ENCODE peak calls at places on chromosome 17, in four cellular contexts. A, N, B and H are unnamed samples.

GRCh38 chr17:9484789-9485188 is 90.8 kb downstream of the STX8 start:
- DNase-seq in A (no peak), N (no peak), B (no peak), H (no peak)

GRCh38 chr17:50593321-50593720 is 32.8 kb downstream of the CACNA1G start:
- DNase-seq in A (no peak), N (no peak), B (no peak), H (peak; percentile 83)

GRCh38 chr17:42459983-42460300 is 1.3 kb downstream of the ATP6V0A1 start:
- DNase-seq in A (peak; percentile 26), N (no peak), B (no peak), H (no peak)

GRCh38 chr17:64378890-64379354 is 11.7 kb downstream of the PECAM1 start:
- DNase-seq in A (peak; percentile 51), N (peak; percentile 11), B (no peak), H (no peak)

GRCh38 chr17:81426676-81427445 is 31.6 kb downstream of the BAHCC1 start:
- DNase-seq in A (no peak), N (no peak), B (no peak), H (no peak)

GRCh38 chr17:69188796-69189195 is 39.8 kb downstream of the ABCA10 start:
- DNase-seq in A (no peak), N (no peak), B (no peak), H (no peak)

GRCh38 chr17:55527520-55528118 is 16.4 kb upstream of the SMIM36 start:
- DNase-seq in A (no peak), N (no peak), B (no peak), H (no peak)

GRCh38 chr17:3917391-3917931 is 1.2 kb upstream of the P2RX1 start:
- DNase-seq in A (no peak), N (no peak), B (no peak), H (no peak)

GRCh38 chr17:9363440-9364350 is 211.9 kb downstream of the STX8 start:
- DNase-seq in A (no peak), N (no peak), B (no peak), H (no peak)

GRCh38 chr17:44110823-44111633 is 12.4 kb downstream of the HDAC5 start:
- DNase-seq in A (peak; percentile 81), N (peak; percentile 99), B (no peak), H (peak; percentile 96)

GRCh38 chr17:20206591-20206990 is 197.4 kb downstream of the SPECC1 start:
- DNase-seq in A (no peak), N (no peak), B (no peak), H (no peak)

GRCh38 chr17:73394523-73395450 is 83.0 kb upstream of the CDC42EP4 start:
- DNase-seq in A (no peak), N (no peak), B (no peak), H (peak; percentile 61)

GRCh38 chr17:8965394-8966168 is at the start of gene PIK3R5:
- DNase-seq in A (peak; percentile 90), N (peak; percentile 72), B (no peak), H (peak; percentile 95)

GRCh38 chr17:57246257-57246656 is 10.1 kb upstream of the MSI2 start:
- DNase-seq in A (no peak), N (no peak), B (no peak), H (no peak)

GRCh38 chr17:79775635-79776034 is 2.3 kb upstream of the CBX2 start:
- DNase-seq in A (no peak), N (no peak), B (no peak), H (no peak)

GRCh38 chr17:49168706-49169105 is 36.1 kb downstream of the B4GALNT2 start:
- DNase-seq in A (no peak), N (no peak), B (no peak), H (no peak)
- H3K27me3 ChIP-seq in A (no peaks in the 10 kb centered on the region), N (no peaks in the 10 kb centered on the region), B (peaks cover 11% of the 10 kb centered on the region), H (peaks cover 59% of the 10 kb centered on the region)

DNA sequence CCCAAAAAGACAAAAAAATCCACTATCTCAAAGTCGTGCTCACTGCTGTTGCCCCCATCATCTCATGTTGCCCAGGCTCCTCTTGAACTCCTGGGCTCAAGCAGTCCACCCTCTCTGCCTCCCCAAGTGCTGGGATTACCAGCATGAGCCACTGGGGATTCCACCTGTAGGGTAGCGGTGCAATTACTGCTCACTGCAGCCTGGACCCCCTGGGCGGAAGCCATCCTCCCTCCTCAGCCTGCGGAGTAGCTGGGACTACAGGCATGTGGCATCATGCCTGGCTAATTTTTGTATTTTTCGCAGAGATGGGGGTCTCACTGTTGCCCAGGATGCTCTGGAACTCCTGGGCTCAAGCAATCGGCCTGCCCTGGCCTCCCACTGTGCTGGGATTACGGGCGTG is 37.9 kb upstream of the BHLHA9 start:
- DNase-seq in A (no peak), N (no peak), B (no peak), H (no peak)
- H3K27me3 ChIP-seq in A (peaks cover 2% of the 10 kb centered on the region), N (no peaks in the 10 kb centered on the region), B (peaks cover 39% of the 10 kb centered on the region), H (peaks cover 53% of the 10 kb centered on the region)

DNA sequence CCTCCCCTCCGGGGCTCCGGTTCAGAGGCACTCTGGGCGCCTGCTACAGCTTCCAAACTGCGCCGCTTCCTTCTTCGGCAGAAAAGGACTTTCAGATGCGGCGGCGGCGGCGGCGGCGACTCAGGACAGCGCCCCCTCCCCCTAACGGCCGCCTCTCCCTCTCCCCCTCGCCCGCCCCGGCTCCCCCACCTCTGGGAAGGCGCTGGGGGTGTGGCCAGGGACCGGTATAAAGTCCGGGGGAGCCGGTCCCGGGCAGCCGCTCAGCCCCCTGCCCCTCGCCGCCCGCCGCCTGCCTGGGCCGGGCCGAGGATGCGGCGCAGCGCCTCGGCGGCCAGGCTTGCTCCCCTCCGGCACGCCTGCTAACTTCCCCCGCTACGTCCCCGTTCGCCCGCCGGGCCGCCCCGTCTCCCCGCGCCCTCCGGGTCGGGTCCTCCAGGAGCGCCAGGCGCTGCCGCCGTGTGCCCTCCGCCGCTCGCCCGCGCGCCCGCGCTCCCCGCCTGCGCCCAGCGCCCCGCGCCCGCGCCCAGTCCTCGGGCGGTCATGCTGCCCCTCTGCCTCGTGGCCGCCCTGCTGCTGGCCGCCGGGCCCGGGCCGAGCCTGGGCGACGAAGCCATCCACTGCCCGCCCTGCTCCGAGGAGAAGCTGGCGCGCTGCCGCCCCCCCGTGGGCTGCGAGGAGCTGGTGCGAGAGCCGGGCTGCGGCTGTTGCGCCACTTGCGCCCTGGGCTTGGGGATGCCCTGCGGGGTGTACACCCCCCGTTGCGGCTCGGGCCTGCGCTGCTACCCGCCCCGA is at the start of gene IGFBP4:
- DNase-seq in A (peak; percentile 72), N (peak; percentile 92), B (peak; percentile 35), H (peak; percentile 94)
- H3K27me3 ChIP-seq in A (no peaks in the 10 kb centered on the region), N (no peaks in the 10 kb centered on the region), B (no peaks in the 10 kb centered on the region), H (no peaks in the 10 kb centered on the region)

DNA sequence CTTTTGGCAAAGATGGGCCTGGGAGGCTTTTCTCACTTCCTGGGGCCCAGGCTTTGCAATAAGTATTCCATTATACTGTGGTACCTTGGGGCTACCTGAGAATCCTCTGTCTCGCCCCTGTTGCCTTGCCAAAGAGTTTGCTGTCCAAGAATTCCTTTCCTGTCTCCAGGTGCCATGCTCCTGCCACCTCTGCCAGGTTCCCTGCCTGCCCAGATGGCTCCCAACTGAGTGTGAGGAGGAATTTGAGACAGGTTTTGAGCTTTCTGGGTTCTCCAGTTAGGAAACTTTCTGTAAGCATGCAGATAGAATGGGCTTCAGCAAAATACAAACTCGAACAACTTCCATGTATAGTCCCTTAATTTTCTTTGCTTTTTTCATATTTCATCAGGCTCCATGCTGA is 5.8 kb downstream of the MAPT start:
- DNase-seq in A (no peak), N (no peak), B (no peak), H (no peak)
- H3K27me3 ChIP-seq in A (peaks cover 1% of the 10 kb centered on the region), N (no peaks in the 10 kb centered on the region), B (peaks cover 46% of the 10 kb centered on the region), H (peaks cover 76% of the 10 kb centered on the region)